ENCODE peak calls at places on chromosomes 11 and 22, in six cellular contexts. L is body of pancreas; Z is progenitor cell of endocrine pancreas; A is spleen; M is stimulated activated CD4-positive, alpha-beta T cell treated with anti-CD3 and anti-CD28 coated beads, Interleukin-4, amount 100 ng/mL, for 1 hour; V is GM04504. K is an unnamed sample.

GRCh38 chr22:50691521-50691920 is 18.9 kb downstream of the SHANK3 start:
- DNase-seq in L (no peak), Z (no peak), A (no peak), M (no peak), V (peak; percentile 10), K (no peak)

GRCh38 chr11:128757235-128757711 is 63.4 kb downstream of the FLI1 start:
- DNase-seq in L (no peak), Z (no peak), A (peak; percentile 82), M (peak; percentile 61), V (no peak), K (no peak)

GRCh38 chr11:57055780-57056179 is 67.1 kb downstream of the OR5AK2 start:
- DNase-seq in L (no peak), Z (no peak), A (no peak), M (no peak), V (no peak), K (no peak)

GRCh38 chr11:66855574-66856495 is 1.0 kb upstream of the LRFN4 start:
- DNase-seq in L (peak; percentile 94), Z (peak; percentile 88), A (peak; percentile 98), M (peak; percentile 78), V (peak; percentile 87), K (peak; percentile 85)

GRCh38 chr22:30332551-30332950 is 5.8 kb upstream of the TBC1D10A start:
- DNase-seq in L (no peak), Z (no peak), A (no peak), M (no peak), V (no peak), K (no peak)

GRCh38 chr11:93169950-93170561 is 27.7 kb downstream of the SLC36A4 start:
- DNase-seq in L (no peak), Z (no peak), A (no peak), M (no peak), V (peak; percentile 6), K (no peak)

GRCh38 chr11:130192845-130193267 is 33.3 kb downstream of the ST14 start:
- DNase-seq in L (peak; percentile 44), Z (no peak), A (no peak), M (no peak), V (no peak), K (peak; percentile 49)

GRCh38 chr22:36740716-36741115 is 35.2 kb downstream of the IFT27 start:
- DNase-seq in L (no peak), Z (no peak), A (no peak), M (no peak), V (no peak), K (no peak)

K was measured in HuH-7.5.